ENCODE peak calls at places on chromosomes 3 and 15, in seven cellular contexts. I, C, T, H, M, K and D are unnamed samples.

GRCh38 chr15:78695849-78696248 is 54.8 kb upstream of the CHRNB4 start:
- DNase-seq in T (no peak), H (no peak), K (no peak), C (no peak), M (no peak), I (no peak), D (no peak)

GRCh38 chr3:150073513-150073912 is 102.8 kb upstream of the PFN2 start:
- DNase-seq in K (no peak), C (no peak), M (no peak), I (no peak), T (no peak), H (no peak), D (no peak)

GRCh38 chr3:39448506-39449233 is 18.8 kb upstream of the MOBP start:
- DNase-seq in C (no peak), I (no peak), H (no peak), M (no peak), T (no peak), K (no peak), D (no peak)

GRCh38 chr15:75843618-75844610 is 667 bp downstream of the UBE2Q2 start:
- DNase-seq in K (peak), C (peak), I (peak), H (peak), M (peak), T (peak), D (peak)

GRCh38 chr3:194475978-194476377 is 10.8 kb downstream of the ATP13A3 start:
- DNase-seq in I (peak), T (no peak), M (no peak), C (no peak), K (no peak), H (no peak), D (no peak)

GRCh38 chr3:13365390-13366379 is 54.4 kb downstream of the NUP210 start:
- DNase-seq in M (no peak), T (no peak), K (no peak), C (no peak), H (no peak), I (no peak), D (no peak)

GRCh38 chr3:173465112-173465511 is 67.6 kb downstream of the NLGN1 start:
- DNase-seq in H (no peak), T (no peak), M (no peak), I (no peak), C (peak), K (no peak), D (no peak)

GRCh38 chr3:52529376-52530333 is 4.0 kb downstream of the NT5DC2 start:
- DNase-seq in I (no peak), T (no peak), K (peak), M (no peak), H (no peak), C (peak), D (peak)

GRCh38 chr3:116165190-116165589 is 280.1 kb downstream of the LSAMP start:
- DNase-seq in C (no peak), I (no peak), H (no peak), M (no peak), T (no peak), K (no peak), D (no peak)

GRCh38 chr15:25691544-25692430 is 171.3 kb downstream of the ATP10A start:
- DNase-seq in H (no peak), I (no peak), C (peak), M (no peak), K (no peak), T (no peak), D (no peak)

GRCh38 chr15:78620839-78621421 is at the start of gene CHRNA3:
- DNase-seq in C (no peak), M (no peak), I (no peak), H (no peak), K (no peak), T (no peak), D (no peak)

GRCh38 chr15:29081781-29082180 is 187.8 kb downstream of the NSMCE3 start:
- DNase-seq in T (no peak), K (no peak), C (no peak), I (no peak), H (no peak), M (no peak), D (no peak)

GRCh38 chr3:165259518-165260193 is 63.5 kb upstream of the SLITRK3 start:
- DNase-seq in M (no peak), C (peak), T (no peak), K (no peak), H (no peak), I (no peak), D (no peak)

GRCh38 chr3:111863942-111864341 is 4.9 kb downstream of the PHLDB2 start:
- DNase-seq in I (no peak), C (no peak), T (no peak), K (no peak), M (no peak), H (no peak), D (no peak)

GRCh38 chr3:191963182-191963581 is 502.2 kb downstream of the PYDC2 start:
- DNase-seq in I (no peak), K (no peak), M (no peak), H (no peak), C (no peak), T (no peak), D (no peak)

GRCh38 chr15:62993066-62993465 is 49.5 kb upstream of the TPM1 start:
- DNase-seq in K (no peak), I (no peak), T (no peak), M (no peak), H (no peak), C (no peak), D (no peak)

GRCh38 chr3:6770376-6770648 is 90.6 kb upstream of the GRM7 start:
- DNase-seq in I (no peak), T (no peak), K (no peak), C (no peak), H (no peak), M (no peak), D (no peak)

GRCh38 chr15:100902436-100903190 is 16.5 kb upstream of the LRRK1 start:
- DNase-seq in I (peak), M (no peak), T (no peak), C (peak), H (peak), K (peak), D (no peak)

GRCh38 chr15:89490550-89491315 is 5.7 kb downstream of the RHCG start:
- DNase-seq in K (no peak), T (no peak), C (no peak), M (no peak), H (no peak), I (no peak), D (no peak)

GRCh38 chr3:129602309-129602708 is 4.2 kb downstream of the PLXND1 start:
- DNase-seq in K (no peak), H (no peak), M (no peak), I (no peak), C (no peak), T (no peak), D (no peak)

GRCh38 chr3:101902041-101902440 is 52.7 kb downstream of the NFKBIZ start:
- DNase-seq in T (no peak), I (no peak), K (no peak), H (no peak), C (peak), M (no peak), D (no peak)

GRCh38 chr3:171306631-171307030 is 153.6 kb downstream of the TNIK start:
- DNase-seq in C (peak), I (no peak), M (no peak), H (no peak), K (peak), T (no peak), D (no peak)

GRCh38 chr3:115436767-115437301 is 186.5 kb upstream of the GAP43 start:
- DNase-seq in T (no peak), H (peak), M (no peak), K (no peak), I (no peak), C (peak), D (no peak)

GRCh38 chr3:169348981-169349942 is 314.2 kb downstream of the MECOM start:
- DNase-seq in I (no peak), C (peak), T (no peak), K (no peak), H (no peak), M (no peak), D (no peak)

GRCh38 chr3:33954956-33955355 is 156.5 kb downstream of the PDCD6IP start:
- DNase-seq in K (no peak), H (peak), T (no peak), I (peak), C (peak), M (no peak), D (no peak)

GRCh38 chr3:10370429-10370828 is 49.5 kb upstream of the SEC13 start:
- DNase-seq in K (peak), C (peak), M (no peak), T (no peak), H (no peak), I (no peak), D (no peak)

GRCh38 chr15:65337436-65338070 is 33.1 kb downstream of the RNU5B-1 start:
- DNase-seq in I (no peak), T (no peak), C (no peak), H (no peak), K (no peak), M (no peak), D (no peak)